ENCODE peak calls at places on chromosomes 6 and 20, in nine cellular contexts. V is K562, T is SK-N-SH, Q is sigmoid colon, Y is HepG2, W is prostate gland, U is stomach, L is HCT116, K is GM23338. H is an unnamed sample.

GRCh38 chr20:22524393-22525015 is 59.9 kb downstream of the FOXA2 start:
- DNase-seq in V (no peak), T (no peak), Q (no peak), Y (no peak), W (no peak), U (no peak), L (no peak), K (no peak), H (no peak)

GRCh38 chr6:109869398-109870165 is 108.5 kb upstream of the GPR6 start:
- DNase-seq in V (no peak), T (no peak), Q (peak; percentile 64), Y (no peak), W (no peak), U (no peak), L (no peak), K (no peak), H (no peak)

GRCh38 chr6:24743265-24743943 is 24.4 kb upstream of the C6orf62 start:
- DNase-seq in V (peak; percentile 56), T (no peak), Q (no peak), Y (no peak), W (peak; percentile 34), U (peak; percentile 46), L (peak; percentile 76), K (no peak), H (no peak)

GRCh38 chr6:138957484-138957883 is 30.6 kb downstream of the REPS1 start:
- DNase-seq in V (peak; percentile 35), T (no peak), Q (no peak), Y (no peak), W (no peak), U (no peak), L (no peak), K (no peak), H (no peak)

GRCh38 chr20:62624719-62625455 is 17.4 kb upstream of the SLCO4A1 start:
- DNase-seq in V (no peak), T (no peak), Q (no peak), Y (no peak), W (no peak), U (no peak), L (no peak), K (no peak), H (no peak)

GRCh38 chr6:24720131-24720603 is 1.2 kb upstream of the C6orf62 start:
- DNase-seq in V (peak; percentile 74), T (peak; percentile 56), Q (peak; percentile 84), Y (peak; percentile 32), W (peak; percentile 12), U (peak; percentile 67), L (no peak), K (peak; percentile 46), H (peak; percentile 62)

GRCh38 chr6:133814797-133815196 is 74.1 kb upstream of the TCF21 start:
- DNase-seq in V (no peak), T (no peak), Q (peak; percentile 73), Y (no peak), W (no peak), U (no peak), L (peak; percentile 6), K (no peak), H (no peak)

GRCh38 chr6:17042422-17043147 is 59.3 kb upstream of the STMND1 start:
- DNase-seq in V (no peak), T (peak; percentile 28), Q (no peak), Y (peak; percentile 20), W (no peak), U (no peak), L (peak; percentile 34), K (peak; percentile 85), H (no peak)

GRCh38 chr6:42947950-42948349 is 12.6 kb upstream of the GNMT start:
- DNase-seq in V (no peak), T (no peak), Q (no peak), Y (no peak), W (no peak), U (no peak), L (no peak), K (no peak), H (no peak)

GRCh38 chr6:111843347-111844147 is 29.7 kb downstream of the FYN start:
- DNase-seq in V (peak; percentile 88), T (no peak), Q (no peak), Y (peak; percentile 49), W (no peak), U (no peak), L (no peak), K (no peak), H (no peak)

GRCh38 chr6:164097557-164098398 is 683.3 kb downstream of the QKI start:
- DNase-seq in V (no peak), T (no peak), Q (no peak), Y (no peak), W (no peak), U (no peak), L (no peak), K (peak; percentile 45), H (no peak)

GRCh38 chr20:13119583-13119982 is 101.5 kb upstream of the ISM1 start:
- DNase-seq in V (peak; percentile 44), T (peak; percentile 51), Q (no peak), Y (peak; percentile 84), W (peak; percentile 49), U (no peak), L (peak; percentile 51), K (peak; percentile 85), H (peak; percentile 24)

GRCh38 chr6:96522469-96523009 is 933 bp downstream of the UFL1 start:
- DNase-seq in V (no peak), T (peak; percentile 7), Q (no peak), Y (peak; percentile 22), W (no peak), U (no peak), L (no peak), K (no peak), H (no peak)

GRCh38 chr20:58574014-58574413 is 58.8 kb upstream of the APCDD1L start:
- DNase-seq in V (no peak), T (no peak), Q (no peak), Y (no peak), W (no peak), U (no peak), L (no peak), K (no peak), H (no peak)

GRCh38 chr6:50850223-50850751 is 31.6 kb downstream of the TFAP2B start:
- DNase-seq in V (no peak), T (peak; percentile 93), Q (no peak), Y (no peak), W (no peak), U (no peak), L (no peak), K (peak; percentile 60), H (peak; percentile 76)

GRCh38 chr6:1554241-1554880 is 55.4 kb upstream of the FOXC1 start:
- DNase-seq in V (no peak), T (no peak), Q (no peak), Y (no peak), W (no peak), U (no peak), L (no peak), K (no peak), H (no peak)

GRCh38 chr20:44961024-44961866 is 1.0 kb upstream of the TOMM34 start:
- DNase-seq in V (no peak), T (no peak), Q (no peak), Y (peak; percentile 34), W (no peak), U (no peak), L (no peak), K (peak; percentile 49), H (no peak)

GRCh38 chr20:44959082-44959895 is 908 bp downstream of the TOMM34 start:
- DNase-seq in V (peak; percentile 72), T (peak; percentile 31), Q (no peak), Y (peak; percentile 65), W (no peak), U (no peak), L (no peak), K (peak; percentile 33), H (no peak)

GRCh38 chr20:44956410-44956809 is 3.8 kb downstream of the TOMM34 start:
- DNase-seq in V (no peak), T (no peak), Q (no peak), Y (no peak), W (peak; percentile 50), U (no peak), L (no peak), K (no peak), H (no peak)

GRCh38 chr20:44959896-44960852 is at the start of gene TOMM34:
- DNase-seq in V (peak; percentile 98), T (peak; percentile 98), Q (peak; percentile 97), Y (peak; percentile 94), W (peak; percentile 94), U (peak; percentile 98), L (peak; percentile 88), K (peak; percentile 98), H (peak; percentile 83)

GRCh38 chr20:44958276-44958675 is 1.9 kb downstream of the TOMM34 start:
- DNase-seq in V (no peak), T (no peak), Q (no peak), Y (no peak), W (no peak), U (no peak), L (no peak), K (no peak), H (no peak)
- TF ChIP-seq POLR2AphosphoS5 in V (no peak), T (no peak), Q (no peak), Y (no peak), W (no peak), U (no peak), L (no peak), K (no peak), H (no peak)

GRCh38 chr6:44409207-44409796 is 21.8 kb downstream of the CDC5L start:
- DNase-seq in V (no peak), T (no peak), Q (no peak), Y (no peak), W (no peak), U (no peak), L (no peak), K (no peak), H (no peak)
- H3K36me3 ChIP-seq in V (peaks cover 89% of the 10 kb centered on the region), T (peaks cover 48% of the 10 kb centered on the region), Q (peaks cover 92% of the 10 kb centered on the region), Y (peaks cover 92% of the 10 kb centered on the region), W (peaks cover 3% of the 10 kb centered on the region), U (peaks cover 89% of the 10 kb centered on the region), L (peaks cover 59% of the 10 kb centered on the region), K (peaks cover 46% of the 10 kb centered on the region), H (peaks cover 6% of the 10 kb centered on the region)

DNA sequence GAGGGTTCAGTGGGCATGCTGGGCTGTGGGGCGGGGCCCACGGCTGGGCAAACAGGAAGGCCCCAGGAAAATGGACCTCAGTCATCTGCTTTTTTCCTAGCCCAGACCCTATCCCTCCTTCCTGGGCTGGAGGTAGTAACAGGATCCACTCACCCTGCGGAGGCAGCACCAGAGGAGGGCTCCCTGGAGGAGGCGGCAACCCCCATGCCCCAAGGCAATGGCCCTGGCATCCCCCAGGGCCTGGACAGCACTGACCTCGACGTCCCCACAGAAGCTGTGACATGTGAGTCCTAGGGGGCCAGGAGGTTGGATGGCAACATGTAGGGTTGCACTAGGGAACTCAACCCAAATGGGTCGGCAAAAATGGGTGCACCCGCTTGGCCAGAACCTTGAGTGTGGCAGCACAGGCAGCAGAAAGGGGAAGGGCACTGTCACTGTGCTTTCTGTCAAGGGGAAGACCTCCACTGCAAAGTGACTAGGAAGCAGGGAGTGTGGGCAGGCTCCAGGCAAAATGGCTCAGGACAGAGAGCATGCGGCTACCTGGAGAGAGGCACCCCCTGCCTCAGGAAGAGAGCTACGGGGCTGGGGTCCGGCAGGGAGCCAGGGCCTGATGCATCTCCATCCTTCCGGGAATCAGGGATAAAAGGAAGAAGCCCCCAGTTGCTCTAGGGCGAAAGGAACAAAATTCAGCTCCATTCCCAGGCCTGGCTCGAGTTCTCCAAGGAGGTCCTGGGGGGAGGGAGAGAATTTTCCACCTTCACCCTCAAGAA is 7.9 kb downstream of the MDFI start:
- DNase-seq in V (no peak), T (no peak), Q (no peak), Y (no peak), W (no peak), U (no peak), L (no peak), K (no peak), H (no peak)
- H3K27ac ChIP-seq in V (no peak overlapping the region), T (no peak overlapping the region), Q (no peak overlapping the region), Y (no peak overlapping the region), W (no peak overlapping the region), U (no peak overlapping the region), L (no peak overlapping the region), K (no peak overlapping the region), H (no peak overlapping the region)

GRCh38 chr6:80434951-80435350 is 328.5 kb downstream of the BCKDHB start:
- DNase-seq in V (no peak), T (no peak), Q (no peak), Y (no peak), W (no peak), U (no peak), L (no peak), K (no peak), H (no peak)
- TF ChIP-seq POLR2AphosphoS5 in V (no peak), T (no peak), Q (no peak), Y (no peak), W (no peak), U (no peak), L (no peak), K (no peak), H (no peak)